ENCODE peak calls at places on chromosomes 4 and X, in eight cellular contexts. V is fibroblast of villous mesenchyme, Q is tibial nerve, W is GM13977, Y is fibroblast of lung, Z is MM.1S, A is IMR-90, P is right atrium auricular region. K is an unnamed sample.

GRCh38 chr4:125511715-125512114 is 197.0 kb downstream of the FAT4 start:
- DNase-seq in V (no peak), Q (no peak), W (no peak), Y (no peak), Z (no peak), A (no peak), P (no peak), K (no peak)

GRCh38 chrX:23271011-23271410 is 63.6 kb upstream of the PTCHD1 start:
- DNase-seq in V (no peak), Q (no peak), W (no peak), Y (no peak), Z (no peak), A (no peak), P (no peak), K (no peak)

GRCh38 chr4:145907827-145908226 is 30.8 kb downstream of the ZNF827 start:
- DNase-seq in V (peak), Q (no peak), W (no peak), Y (no peak), Z (no peak), A (peak), P (no peak), K (no peak)

GRCh38 chr4:6470502-6471302 is 1.7 kb downstream of the PPP2R2C start:
- DNase-seq in V (peak), Q (peak), W (peak), Y (peak), Z (no peak), A (peak), P (peak), K (peak)

GRCh38 chr4:3251691-3252479 is 2.9 kb downstream of the MSANTD1 start:
- DNase-seq in V (no peak), Q (no peak), W (no peak), Y (no peak), Z (no peak), A (no peak), P (no peak), K (no peak)

GRCh38 chrX:135178636-135179035 is 7.4 kb upstream of the CT55 start:
- DNase-seq in V (no peak), Q (no peak), W (no peak), Y (no peak), Z (no peak), A (no peak), P (no peak), K (no peak)

GRCh38 chr4:2593003-2593402 is 56.6 kb downstream of the FAM193A start:
- DNase-seq in V (no peak), Q (no peak), W (no peak), Y (no peak), Z (no peak), A (no peak), P (no peak), K (no peak)

GRCh38 chr4:61201562-61202099 is 1.5 kb downstream of the ADGRL3 start:
- DNase-seq in V (no peak), Q (no peak), W (peak), Y (peak), Z (no peak), A (no peak), P (no peak), K (peak)

GRCh38 chr4:85419103-85419502 is 55.8 kb upstream of the ARHGAP24 start:
- DNase-seq in V (no peak), Q (no peak), W (no peak), Y (no peak), Z (no peak), A (no peak), P (no peak), K (no peak)

GRCh38 chr4:154559141-154559841 is 3.5 kb upstream of the FGB start:
- DNase-seq in V (peak), Q (no peak), W (peak), Y (peak), Z (peak), A (peak), P (no peak), K (no peak)

GRCh38 chr4:139762715-139763114 is 97.1 kb downstream of the MGST2 start:
- DNase-seq in V (no peak), Q (no peak), W (no peak), Y (no peak), Z (no peak), A (no peak), P (no peak), K (peak)

GRCh38 chrX:18674417-18674787 is 2.5 kb upstream of the RS1 start:
- DNase-seq in V (no peak), Q (no peak), W (peak), Y (no peak), Z (no peak), A (no peak), P (peak), K (no peak)

GRCh38 chrX:15405846-15406245 is 21.6 kb upstream of the VEGFD start:
- DNase-seq in V (peak), Q (no peak), W (no peak), Y (peak), Z (no peak), A (no peak), P (no peak), K (no peak)

GRCh38 chrX:46912673-46913491 is 661 bp downstream of the JADE3 start:
- DNase-seq in V (peak), Q (no peak), W (peak), Y (peak), Z (peak), A (peak), P (no peak), K (peak)

GRCh38 chr4:133641191-133641590 is 492.1 kb downstream of the PCDH10 start:
- DNase-seq in V (peak), Q (no peak), W (no peak), Y (no peak), Z (no peak), A (no peak), P (no peak), K (no peak)

GRCh38 chr4:168357941-168358340 is 39.4 kb upstream of the DDX60 start:
- DNase-seq in V (no peak), Q (no peak), W (no peak), Y (no peak), Z (no peak), A (no peak), P (no peak), K (no peak)

GRCh38 chrX:20270557-20270880 is 3.8 kb upstream of the RPS6KA3 start:
- DNase-seq in V (no peak), Q (no peak), W (no peak), Y (peak), Z (no peak), A (peak), P (no peak), K (no peak)

GRCh38 chr4:40918330-40918729 is 168.6 kb downstream of the NSUN7 start:
- DNase-seq in V (peak), Q (peak), W (no peak), Y (peak), Z (no peak), A (peak), P (peak), K (no peak)

GRCh38 chr4:120009731-120010130 is 56.9 kb downstream of the MAD2L1 start:
- DNase-seq in V (peak), Q (no peak), W (no peak), Y (peak), Z (no peak), A (peak), P (no peak), K (no peak)

GRCh38 chrX:108735680-108736508 is 469 bp downstream of the IRS4 start:
- DNase-seq in V (peak), Q (no peak), W (peak), Y (peak), Z (no peak), A (no peak), P (no peak), K (peak)

GRCh38 chrX:68599256-68600152 is 48.0 kb upstream of the STARD8 start:
- DNase-seq in V (peak), Q (peak), W (no peak), Y (peak), Z (no peak), A (peak), P (no peak), K (no peak)
- TF ChIP-seq CTCF in V (peak), Q (peak), W (peak), Y (peak), Z (peak), A (peak), P (peak), K (peak)

DNA sequence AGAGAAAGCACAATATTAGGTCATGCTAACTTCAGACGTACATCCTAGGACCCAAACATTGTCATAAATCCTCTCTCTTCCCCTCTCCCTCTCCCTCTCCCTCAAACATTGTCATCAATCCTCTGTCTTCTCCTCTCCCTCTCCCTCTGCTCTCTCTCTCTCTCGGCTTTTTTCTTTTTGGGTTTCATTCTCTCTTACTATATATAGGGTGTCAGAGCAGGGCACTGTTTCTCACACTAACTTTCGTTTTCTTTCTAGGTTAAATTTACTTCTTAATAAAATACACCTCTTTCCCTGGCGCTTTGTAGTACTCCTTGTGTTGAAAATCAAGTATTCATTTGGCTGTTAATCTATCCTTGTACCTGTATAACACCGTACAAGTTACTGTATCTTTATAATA is 37.0 kb upstream of the HERC5 start:
- DNase-seq in V (no peak), Q (no peak), W (no peak), Y (no peak), Z (peak), A (no peak), P (no peak), K (no peak)
- TF ChIP-seq CTCF in V (no peak), Q (no peak), W (no peak), Y (no peak), Z (no peak), A (no peak), P (no peak), K (no peak)

GRCh38 chrX:41481264-41482109 is 34.3 kb downstream of the NYX start:
- DNase-seq in V (peak), Q (no peak), W (peak), Y (no peak), Z (no peak), A (no peak), P (no peak), K (no peak)
- TF ChIP-seq CTCF in V (peak), Q (no peak), W (peak), Y (peak), Z (peak), A (peak), P (peak), K (peak)

GRCh38 chr4:152351080-152351479 is 184.8 kb downstream of the FBXW7 start:
- DNase-seq in V (no peak), Q (no peak), W (no peak), Y (no peak), Z (no peak), A (no peak), P (no peak), K (no peak)

GRCh38 chr4:152352645-152353116 is 183.2 kb downstream of the FBXW7 start:
- DNase-seq in V (peak), Q (peak), W (peak), Y (peak), Z (no peak), A (peak), P (peak), K (peak)

GRCh38 chr4:152352215-152352614 is 183.7 kb downstream of the FBXW7 start:
- DNase-seq in V (no peak), Q (no peak), W (no peak), Y (peak), Z (no peak), A (no peak), P (no peak), K (no peak)

GRCh38 chr4:152346979-152347378 is 188.9 kb downstream of the FBXW7 start:
- DNase-seq in V (no peak), Q (no peak), W (no peak), Y (no peak), Z (no peak), A (no peak), P (no peak), K (no peak)

GRCh38 chr4:152348670-152349069 is 187.2 kb downstream of the FBXW7 start:
- DNase-seq in V (peak), Q (no peak), W (no peak), Y (no peak), Z (no peak), A (no peak), P (no peak), K (no peak)
- TF ChIP-seq CTCF in V (no peak), Q (no peak), W (peak), Y (peak), Z (peak), A (no peak), P (peak), K (peak)

GRCh38 chr4:98728433-98728832 is 70.0 kb upstream of the TSPAN5 start:
- DNase-seq in V (peak), Q (no peak), W (no peak), Y (peak), Z (no peak), A (peak), P (no peak), K (no peak)
- TF ChIP-seq CTCF in V (no peak), Q (no peak), W (no peak), Y (no peak), Z (no peak), A (peak), P (no peak), K (no peak)

GRCh38 chrX:119948381-119948780 is 4.8 kb upstream of the NKAP start:
- DNase-seq in V (no peak), Q (no peak), W (no peak), Y (no peak), Z (peak), A (no peak), P (no peak), K (no peak)
- TF ChIP-seq CTCF in V (peak), Q (no peak), W (peak), Y (no peak), Z (peak), A (no peak), P (no peak), K (no peak)

GRCh38 chr4:7650606-7651400 is 216.1 kb upstream of the PSAPL1 start:
- DNase-seq in V (peak), Q (peak), W (no peak), Y (peak), Z (no peak), A (no peak), P (no peak), K (no peak)
- TF ChIP-seq CTCF in V (no peak), Q (no peak), W (peak), Y (no peak), Z (no peak), A (no peak), P (no peak), K (no peak)

GRCh38 chr4:102547973-102548372 is 46.8 kb downstream of the NFKB1 start:
- DNase-seq in V (no peak), Q (no peak), W (no peak), Y (no peak), Z (no peak), A (no peak), P (no peak), K (no peak)

GRCh38 chr4:102543529-102543928 is 42.4 kb downstream of the NFKB1 start:
- DNase-seq in V (no peak), Q (no peak), W (no peak), Y (no peak), Z (no peak), A (no peak), P (no peak), K (no peak)

GRCh38 chr4:102543030-102543505 is 41.9 kb downstream of the NFKB1 start:
- DNase-seq in V (no peak), Q (no peak), W (no peak), Y (no peak), Z (peak), A (no peak), P (no peak), K (no peak)

GRCh38 chr4:102541708-102542107 is 40.5 kb downstream of the NFKB1 start:
- DNase-seq in V (no peak), Q (no peak), W (no peak), Y (no peak), Z (no peak), A (no peak), P (no peak), K (no peak)

GRCh38 chr4:102546635-102547034 is 45.5 kb downstream of the NFKB1 start:
- DNase-seq in V (no peak), Q (no peak), W (no peak), Y (no peak), Z (no peak), A (no peak), P (no peak), K (no peak)
- TF ChIP-seq CTCF in V (no peak), Q (no peak), W (no peak), Y (no peak), Z (no peak), A (no peak), P (no peak), K (no peak)

GRCh38 chrX:35664838-35665237 is 133.3 kb upstream of the MAGEB16 start:
- DNase-seq in V (no peak), Q (no peak), W (no peak), Y (no peak), Z (no peak), A (no peak), P (no peak), K (no peak)

GRCh38 chrX:35670894-35671293 is 127.2 kb upstream of the MAGEB16 start:
- DNase-seq in V (no peak), Q (no peak), W (no peak), Y (no peak), Z (no peak), A (no peak), P (no peak), K (no peak)

GRCh38 chrX:35665311-35665710 is 132.8 kb upstream of the MAGEB16 start:
- DNase-seq in V (no peak), Q (no peak), W (no peak), Y (no peak), Z (no peak), A (no peak), P (no peak), K (no peak)
- TF ChIP-seq CTCF in V (no peak), Q (no peak), W (no peak), Y (no peak), Z (no peak), A (no peak), P (no peak), K (no peak)